ENCODE peak calls at places on chromosomes 4 and X, in four cellular contexts. One of them, this sample, is unnamed.

GRCh38 chrX:130874751-130875150 is 28.3 kb downstream of the ENOX2 start:
- DNase-seq in mesendoderm: no peak
- DNase-seq in GM06990: no peak
- DNase-seq in CD8-positive, alpha-beta memory T cell: no peak
- DNase-seq in this sample: no peak

GRCh38 chrX:152399395-152399794 is 51.7 kb downstream of the GABRA3 start:
- DNase-seq in mesendoderm: no peak
- DNase-seq in GM06990: no peak
- DNase-seq in CD8-positive, alpha-beta memory T cell: no peak
- DNase-seq in this sample: no peak

GRCh38 chr4:101288365-101289145 is 58.8 kb downstream of the PPP3CA start:
- DNase-seq in mesendoderm: no peak
- DNase-seq in GM06990: no peak
- DNase-seq in CD8-positive, alpha-beta memory T cell: no peak
- DNase-seq in this sample: no peak

GRCh38 chrX:39112143-39112542 is 310.9 kb downstream of the MID1IP1 start:
- DNase-seq in mesendoderm: no peak
- DNase-seq in GM06990: no peak
- DNase-seq in CD8-positive, alpha-beta memory T cell: no peak
- DNase-seq in this sample: no peak

GRCh38 chr4:17662694-17663093 is 48.3 kb downstream of the MED28 start:
- DNase-seq in mesendoderm: no peak
- DNase-seq in GM06990: no peak
- DNase-seq in CD8-positive, alpha-beta memory T cell: no peak
- DNase-seq in this sample: no peak

GRCh38 chr4:155943610-155944329 is 9.9 kb downstream of the CTSO start:
- DNase-seq in mesendoderm: no peak
- DNase-seq in GM06990: no peak
- DNase-seq in CD8-positive, alpha-beta memory T cell: no peak
- DNase-seq in this sample: no peak

GRCh38 chrX:132425744-132426318 is 63.0 kb downstream of the MBNL3 start:
- DNase-seq in mesendoderm: no peak
- DNase-seq in GM06990: no peak
- DNase-seq in CD8-positive, alpha-beta memory T cell: no peak
- DNase-seq in this sample: no peak

GRCh38 chrX:109830704-109831206 is 97.7 kb upstream of the ACSL4 start:
- DNase-seq in mesendoderm: no peak
- DNase-seq in GM06990: no peak
- DNase-seq in CD8-positive, alpha-beta memory T cell: no peak
- DNase-seq in this sample: no peak

GRCh38 chr4:153927546-153927945 is 138.7 kb upstream of the SFRP2 start:
- DNase-seq in mesendoderm: no peak
- DNase-seq in GM06990: no peak
- DNase-seq in CD8-positive, alpha-beta memory T cell: no peak
- DNase-seq in this sample: no peak

GRCh38 chr4:37648084-37648817 is 37.9 kb downstream of the RELL1 start:
- DNase-seq in mesendoderm: peak; percentile 93
- DNase-seq in GM06990: no peak
- DNase-seq in CD8-positive, alpha-beta memory T cell: no peak
- DNase-seq in this sample: no peak

GRCh38 chrX:799808-800207 is 169.2 kb downstream of the SHOX start:
- DNase-seq in mesendoderm: no peak
- DNase-seq in GM06990: no peak
- DNase-seq in CD8-positive, alpha-beta memory T cell: no peak
- DNase-seq in this sample: no peak
- H3K4me3 ChIP-seq in mesendoderm: no peak overlapping the region
- H3K4me3 ChIP-seq in GM06990: no peak overlapping the region
- H3K4me3 ChIP-seq in CD8-positive, alpha-beta memory T cell: no peak overlapping the region
- H3K4me3 ChIP-seq in this sample: no peak overlapping the region

DNA sequence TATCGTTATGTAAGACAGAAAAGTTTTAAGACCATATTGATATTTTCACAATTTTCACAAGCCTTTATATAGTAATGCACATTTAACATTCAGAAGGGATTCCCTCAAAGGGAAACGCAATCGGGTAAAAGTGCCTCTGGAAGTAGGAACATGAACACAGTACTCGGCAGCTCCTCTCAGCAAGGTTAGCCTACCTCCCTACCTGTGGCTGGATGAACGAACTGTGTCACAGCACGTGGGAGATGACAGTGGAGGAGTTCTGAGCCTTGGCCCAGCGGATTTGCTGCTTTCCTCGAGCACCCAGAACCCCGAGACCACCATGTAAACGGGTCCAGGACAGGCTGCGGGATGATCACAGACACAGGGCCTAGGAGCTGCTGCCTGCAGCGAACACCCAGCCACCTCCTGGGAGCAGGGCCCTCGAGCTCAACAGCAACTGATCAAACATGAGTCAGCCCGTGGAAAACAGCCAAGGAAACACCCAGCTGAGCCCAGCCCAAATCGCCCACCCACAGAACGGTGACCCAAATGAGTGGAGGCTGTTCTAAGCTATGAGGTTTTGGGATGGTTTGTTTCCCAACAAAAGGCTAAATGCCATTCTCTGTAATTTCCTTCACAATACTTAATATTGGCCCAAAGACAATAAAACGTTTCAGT is 30.4 kb downstream of the FAT1 start:
- DNase-seq in mesendoderm: no peak
- DNase-seq in GM06990: no peak
- DNase-seq in CD8-positive, alpha-beta memory T cell: no peak
- DNase-seq in this sample: no peak
- H3K4me3 ChIP-seq in mesendoderm: no peak overlapping the region
- H3K4me3 ChIP-seq in GM06990: no peak overlapping the region
- H3K4me3 ChIP-seq in CD8-positive, alpha-beta memory T cell: no peak overlapping the region
- H3K4me3 ChIP-seq in this sample: no peak overlapping the region

GRCh38 chr4:3767569-3768288 is 1.5 kb downstream of the ADRA2C start:
- DNase-seq in mesendoderm: peak; percentile 86
- DNase-seq in GM06990: no peak
- DNase-seq in CD8-positive, alpha-beta memory T cell: no peak
- DNase-seq in this sample: no peak

GRCh38 chr4:3766791-3767561 is 791 bp downstream of the ADRA2C start:
- DNase-seq in mesendoderm: peak; percentile 94
- DNase-seq in GM06990: no peak
- DNase-seq in CD8-positive, alpha-beta memory T cell: no peak
- DNase-seq in this sample: no peak

GRCh38 chr4:3765271-3766206 is 646 bp upstream of the ADRA2C start:
- DNase-seq in mesendoderm: peak; percentile 79
- DNase-seq in GM06990: no peak
- DNase-seq in CD8-positive, alpha-beta memory T cell: no peak
- DNase-seq in this sample: no peak

GRCh38 chr4:3768842-3769641 is 2.9 kb downstream of the ADRA2C start:
- DNase-seq in mesendoderm: no peak
- DNase-seq in GM06990: no peak
- DNase-seq in CD8-positive, alpha-beta memory T cell: no peak
- DNase-seq in this sample: no peak

GRCh38 chr4:3766207-3766790 is at the start of gene ADRA2C:
- DNase-seq in mesendoderm: no peak
- DNase-seq in GM06990: no peak
- DNase-seq in CD8-positive, alpha-beta memory T cell: no peak
- DNase-seq in this sample: no peak
- H3K4me3 ChIP-seq in mesendoderm: peak within 1 kb of the TSS; percentile 25
- H3K4me3 ChIP-seq in GM06990: no peak within 1 kb of the TSS
- H3K4me3 ChIP-seq in CD8-positive, alpha-beta memory T cell: no peak within 1 kb of the TSS
- H3K4me3 ChIP-seq in this sample: no peak within 1 kb of the TSS

GRCh38 chr4:25449270-25449669 is 72.2 kb downstream of the ANAPC4 start:
- DNase-seq in mesendoderm: peak; percentile 43
- DNase-seq in GM06990: no peak
- DNase-seq in CD8-positive, alpha-beta memory T cell: no peak
- DNase-seq in this sample: no peak
- H3K4me3 ChIP-seq in mesendoderm: no peak overlapping the region
- H3K4me3 ChIP-seq in GM06990: no peak overlapping the region
- H3K4me3 ChIP-seq in CD8-positive, alpha-beta memory T cell: no peak overlapping the region
- H3K4me3 ChIP-seq in this sample: no peak overlapping the region

GRCh38 chrX:150298841-150299551 is 64.1 kb upstream of the MAMLD1 start:
- DNase-seq in mesendoderm: no peak
- DNase-seq in GM06990: no peak
- DNase-seq in CD8-positive, alpha-beta memory T cell: no peak
- DNase-seq in this sample: no peak
- H3K4me3 ChIP-seq in mesendoderm: no peak overlapping the region
- H3K4me3 ChIP-seq in GM06990: no peak overlapping the region
- H3K4me3 ChIP-seq in CD8-positive, alpha-beta memory T cell: no peak overlapping the region
- H3K4me3 ChIP-seq in this sample: no peak overlapping the region